ENCODE peak calls at places on chromosomes 7 and 10, in six cellular contexts. N, J, M, E, T and V are unnamed samples.

GRCh38 chr7:49980414-49980813 is 112.6 kb downstream of the ZPBP start:
- DNase-seq in M (no peak), T (no peak), J (no peak), E (no peak), N (no peak), V (no peak)

GRCh38 chr7:20346577-20346976 is 15.9 kb downstream of the ITGB8 start:
- DNase-seq in M (no peak), J (no peak), N (no peak), E (no peak), T (no peak), V (no peak)

GRCh38 chr7:98137134-98137825 is 30.6 kb downstream of the LMTK2 start:
- DNase-seq in N (no peak), E (no peak), M (no peak), T (no peak), J (no peak), V (no peak)

GRCh38 chr7:70325509-70326101 is 727.3 kb downstream of the AUTS2 start:
- DNase-seq in T (no peak), N (peak; percentile 2), E (peak; percentile 66), M (no peak), J (no peak), V (peak; percentile 53)

GRCh38 chr7:157693521-157694388 is 357.0 kb downstream of the DNAJB6 start:
- DNase-seq in J (peak; percentile 86), T (no peak), E (no peak), N (no peak), M (peak; percentile 57), V (no peak)

GRCh38 chr10:130934333-130935035 is 377.0 kb downstream of the TCERG1L start:
- DNase-seq in T (no peak), M (no peak), N (peak; percentile 64), J (peak; percentile 67), E (no peak), V (no peak)

GRCh38 chr10:33152146-33152545 is 182.3 kb downstream of the NRP1 start:
- DNase-seq in M (no peak), N (peak; percentile 16), T (peak; percentile 60), J (no peak), E (no peak), V (no peak)

GRCh38 chr10:93859049-93859655 is 34.6 kb upstream of the SLC35G1 start:
- DNase-seq in E (peak; percentile 54), N (no peak), M (no peak), T (no peak), J (no peak), V (no peak)

GRCh38 chr10:78552261-78552811 is 516.4 kb upstream of the ZMIZ1 start:
- DNase-seq in T (peak; percentile 62), E (no peak), M (no peak), J (peak; percentile 60), N (peak; percentile 38), V (peak; percentile 94)

GRCh38 chr7:44177570-44178131 is 11.6 kb downstream of the GCK start:
- DNase-seq in T (no peak), J (peak; percentile 58), E (peak; percentile 65), N (peak; percentile 59), M (no peak), V (peak; percentile 33)

GRCh38 chr10:85863301-85864172 is 503.1 kb downstream of the GRID1 start:
- DNase-seq in J (no peak), N (no peak), M (no peak), T (no peak), E (no peak), V (no peak)

GRCh38 chr10:129033790-129034272 is 433.2 kb upstream of the MGMT start:
- DNase-seq in N (no peak), E (no peak), M (peak; percentile 12), T (no peak), J (peak; percentile 55), V (no peak)

GRCh38 chr7:74254858-74255379 is 720 bp upstream of the RFC2 start:
- DNase-seq in M (no peak), E (no peak), T (no peak), J (no peak), N (no peak), V (no peak)

GRCh38 chr7:123748171-123748733 is 551 bp downstream of the WASL start:
- DNase-seq in T (peak; percentile 43), J (peak; percentile 77), M (peak; percentile 18), N (peak; percentile 52), E (peak; percentile 60), V (no peak)

GRCh38 chr10:5018150-5018549 is 14.5 kb upstream of the AKR1C2 start:
- DNase-seq in M (no peak), N (no peak), E (peak; percentile 11), J (no peak), T (no peak), V (no peak)

GRCh38 chr7:40655426-40655825 is 520.6 kb downstream of the SUGCT start:
- DNase-seq in M (no peak), J (no peak), E (no peak), N (peak; percentile 5), T (no peak), V (no peak)

GRCh38 chr7:387132-388022 is 97.4 kb downstream of the FOXL3 start:
- DNase-seq in M (no peak), T (peak; percentile 9), E (no peak), N (no peak), J (peak; percentile 17), V (no peak)

GRCh38 chr7:108071551-108071950 is 58.6 kb downstream of the LAMB4 start:
- DNase-seq in T (no peak), M (no peak), N (no peak), E (no peak), J (no peak), V (no peak)

GRCh38 chr10:120506674-120507073 is 49.6 kb downstream of the PLPP4 start:
- DNase-seq in J (no peak), T (no peak), E (no peak), N (no peak), M (no peak), V (no peak)

GRCh38 chr7:2049782-2050510 is 182.8 kb downstream of the MAD1L1 start:
- DNase-seq in E (no peak), M (no peak), T (no peak), N (no peak), J (no peak), V (no peak)

GRCh38 chr10:110918633-110919348 is at the start of gene BBIP1:
- DNase-seq in J (no peak), N (no peak), M (no peak), T (no peak), E (peak; percentile 100), V (peak; percentile 100)

GRCh38 chr7:38424750-38425463 is 151.5 kb upstream of the TARP start:
- DNase-seq in J (no peak), M (no peak), N (no peak), T (no peak), E (peak; percentile 26), V (no peak)

GRCh38 chr7:11427686-11428273 is 404.2 kb downstream of the THSD7A start:
- DNase-seq in E (peak; percentile 78), T (no peak), N (peak; percentile 39), M (no peak), J (no peak), V (peak; percentile 58)

GRCh38 chr7:130273863-130274262 is 7.2 kb downstream of the CPA2 start:
- DNase-seq in N (no peak), E (peak; percentile 84), M (no peak), T (no peak), J (peak; percentile 67), V (no peak)

DNA sequence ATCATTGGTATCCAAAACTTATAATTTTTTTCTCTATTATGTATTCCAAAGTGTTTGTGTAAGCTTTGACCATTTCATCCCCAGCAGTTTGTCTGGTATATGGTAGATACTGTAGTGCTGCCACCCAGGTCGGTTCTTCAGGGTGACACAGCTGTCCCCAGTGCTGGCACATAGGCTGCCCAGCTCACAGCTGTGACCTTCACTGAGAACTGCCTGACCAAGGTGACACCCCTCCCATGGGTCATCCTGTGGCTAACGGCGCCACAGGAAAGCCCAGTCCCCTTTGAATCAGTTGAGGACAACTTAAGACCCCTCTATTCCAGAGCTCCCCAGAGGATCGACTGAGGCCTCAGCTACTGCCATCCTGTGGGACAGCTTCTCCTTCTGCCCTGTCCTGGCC is 644.2 kb upstream of the FOXK1 start:
- DNase-seq in M (no peak), T (no peak), J (no peak), E (no peak), N (no peak), V (no peak)
- TF ChIP-seq CTCF in M (no peak), T (no peak), J (no peak), E (no peak), N (no peak), V (no peak)

GRCh38 chr10:1432161-1432560 is 305.2 kb downstream of the ADARB2 start:
- DNase-seq in E (no peak), N (no peak), M (no peak), J (no peak), T (no peak), V (no peak)

GRCh38 chr10:1431229-1431628 is 306.1 kb downstream of the ADARB2 start:
- DNase-seq in N (no peak), J (no peak), M (no peak), E (no peak), T (no peak), V (no peak)

GRCh38 chr10:1434912-1435692 is 302.2 kb downstream of the ADARB2 start:
- DNase-seq in J (peak; percentile 77), E (no peak), M (no peak), N (no peak), T (no peak), V (no peak)

GRCh38 chr10:1434202-1434601 is 303.1 kb downstream of the ADARB2 start:
- DNase-seq in T (no peak), M (no peak), J (peak; percentile 83), N (no peak), E (no peak), V (no peak)
- TF ChIP-seq CTCF in T (no peak), M (no peak), J (no peak), N (no peak), E (no peak), V (no peak)

GRCh38 chr10:36202861-36203260 is 560.8 kb upstream of the FZD8 start:
- DNase-seq in E (no peak), J (no peak), T (no peak), N (no peak), M (no peak), V (no peak)
- TF ChIP-seq CTCF in E (no peak), J (no peak), T (no peak), N (no peak), M (no peak), V (no peak)

GRCh38 chr10:70265032-70265689 is 18.6 kb downstream of the NPFFR1 start:
- DNase-seq in N (no peak), E (peak; percentile 19), J (peak; percentile 90), M (no peak), T (no peak), V (no peak)
- TF ChIP-seq CTCF in N (no peak), E (no peak), J (peak; percentile 79), M (peak; percentile 52), T (peak; percentile 27), V (peak; percentile 54)

GRCh38 chr10:24287559-24288195 is 78.7 kb downstream of the KIAA1217 start:
- DNase-seq in E (no peak), J (no peak), M (no peak), T (no peak), N (no peak), V (no peak)
- TF ChIP-seq CTCF in E (no peak), J (no peak), M (no peak), T (no peak), N (no peak), V (no peak)

GRCh38 chr10:100508691-100509150 is 10.9 kb downstream of the SEC31B start:
- DNase-seq in T (no peak), E (peak; percentile 80), J (peak; percentile 76), N (peak; percentile 14), M (peak; percentile 31), V (peak; percentile 31)
- TF ChIP-seq CTCF in T (peak; percentile 24), E (peak; percentile 67), J (peak; percentile 83), N (peak; percentile 60), M (peak; percentile 77), V (peak; percentile 72)